ENCODE peak calls at places on chromosomes 13 and 19, in seven cellular contexts. One of them, this sample, is unnamed.

GRCh38 chr13:91203430-91203829 is 144.1 kb upstream of the MIR17HG start:
- DNase-seq in GM13977: no peak
- DNase-seq in nephron progenitor cell: no peak
- DNase-seq in CD4-positive, CD25-positive, alpha-beta regulatory T cell: no peak
- DNase-seq in progenitor cell of endocrine pancreas: no peak
- DNase-seq in brain pericyte: no peak
- DNase-seq in NCI-H2171 treated with DMSO at 0.1 percent for 48 hours: no peak
- DNase-seq in this sample: no peak

GRCh38 chr19:33225458-33225925 is at the start of gene SLC7A10:
- DNase-seq in CD4-positive, CD25-positive, alpha-beta regulatory T cell: no peak
- DNase-seq in nephron progenitor cell: peak
- DNase-seq in brain pericyte: no peak
- DNase-seq in progenitor cell of endocrine pancreas: no peak
- DNase-seq in NCI-H2171 treated with DMSO at 0.1 percent for 48 hours: no peak
- DNase-seq in GM13977: no peak
- DNase-seq in this sample: no peak

GRCh38 chr13:44801990-44802389 is 187.3 kb downstream of the NUFIP1 start:
- DNase-seq in CD4-positive, CD25-positive, alpha-beta regulatory T cell: no peak
- DNase-seq in nephron progenitor cell: no peak
- DNase-seq in NCI-H2171 treated with DMSO at 0.1 percent for 48 hours: no peak
- DNase-seq in GM13977: no peak
- DNase-seq in progenitor cell of endocrine pancreas: no peak
- DNase-seq in brain pericyte: no peak
- DNase-seq in this sample: no peak

GRCh38 chr13:112658807-112659206 is 31.0 kb upstream of the ATP11A start:
- DNase-seq in CD4-positive, CD25-positive, alpha-beta regulatory T cell: no peak
- DNase-seq in brain pericyte: no peak
- DNase-seq in nephron progenitor cell: no peak
- DNase-seq in NCI-H2171 treated with DMSO at 0.1 percent for 48 hours: no peak
- DNase-seq in GM13977: no peak
- DNase-seq in progenitor cell of endocrine pancreas: no peak
- DNase-seq in this sample: no peak

GRCh38 chr13:75458696-75459422 is 23.1 kb downstream of the TBC1D4 start:
- DNase-seq in progenitor cell of endocrine pancreas: no peak
- DNase-seq in CD4-positive, CD25-positive, alpha-beta regulatory T cell: no peak
- DNase-seq in brain pericyte: no peak
- DNase-seq in GM13977: peak
- DNase-seq in NCI-H2171 treated with DMSO at 0.1 percent for 48 hours: peak
- DNase-seq in nephron progenitor cell: no peak
- DNase-seq in this sample: no peak

GRCh38 chr13:30257433-30258099 is 49.8 kb downstream of the KATNAL1 start:
- DNase-seq in brain pericyte: peak
- DNase-seq in progenitor cell of endocrine pancreas: no peak
- DNase-seq in NCI-H2171 treated with DMSO at 0.1 percent for 48 hours: no peak
- DNase-seq in CD4-positive, CD25-positive, alpha-beta regulatory T cell: no peak
- DNase-seq in nephron progenitor cell: peak
- DNase-seq in GM13977: peak
- DNase-seq in this sample: no peak

GRCh38 chr19:3482507-3483225 is 575 bp downstream of the SMIM44 start:
- DNase-seq in GM13977: no peak
- DNase-seq in CD4-positive, CD25-positive, alpha-beta regulatory T cell: no peak
- DNase-seq in nephron progenitor cell: no peak
- DNase-seq in progenitor cell of endocrine pancreas: no peak
- DNase-seq in NCI-H2171 treated with DMSO at 0.1 percent for 48 hours: no peak
- DNase-seq in brain pericyte: no peak
- DNase-seq in this sample: no peak

GRCh38 chr13:40770609-40770933 is 419 bp downstream of the MRPS31 start:
- DNase-seq in nephron progenitor cell: no peak
- DNase-seq in NCI-H2171 treated with DMSO at 0.1 percent for 48 hours: no peak
- DNase-seq in CD4-positive, CD25-positive, alpha-beta regulatory T cell: no peak
- DNase-seq in GM13977: no peak
- DNase-seq in progenitor cell of endocrine pancreas: no peak
- DNase-seq in brain pericyte: no peak
- DNase-seq in this sample: no peak

GRCh38 chr19:40006273-40006691 is 9.4 kb downstream of the ZNF546 start:
- DNase-seq in nephron progenitor cell: no peak
- DNase-seq in GM13977: no peak
- DNase-seq in CD4-positive, CD25-positive, alpha-beta regulatory T cell: no peak
- DNase-seq in progenitor cell of endocrine pancreas: no peak
- DNase-seq in brain pericyte: no peak
- DNase-seq in NCI-H2171 treated with DMSO at 0.1 percent for 48 hours: no peak
- DNase-seq in this sample: no peak

GRCh38 chr13:44818428-44818827 is 170.8 kb downstream of the NUFIP1 start:
- DNase-seq in nephron progenitor cell: no peak
- DNase-seq in NCI-H2171 treated with DMSO at 0.1 percent for 48 hours: no peak
- DNase-seq in CD4-positive, CD25-positive, alpha-beta regulatory T cell: no peak
- DNase-seq in brain pericyte: no peak
- DNase-seq in progenitor cell of endocrine pancreas: no peak
- DNase-seq in GM13977: no peak
- DNase-seq in this sample: no peak

GRCh38 chr19:42295831-42296525 is 6.0 kb upstream of the PRR19 start:
- DNase-seq in progenitor cell of endocrine pancreas: peak
- DNase-seq in brain pericyte: no peak
- DNase-seq in CD4-positive, CD25-positive, alpha-beta regulatory T cell: peak
- DNase-seq in nephron progenitor cell: peak
- DNase-seq in GM13977: peak
- DNase-seq in NCI-H2171 treated with DMSO at 0.1 percent for 48 hours: peak
- DNase-seq in this sample: peak

GRCh38 chr13:21673592-21674270 is 2.9 kb downstream of the FGF9 start:
- DNase-seq in nephron progenitor cell: peak
- DNase-seq in CD4-positive, CD25-positive, alpha-beta regulatory T cell: no peak
- DNase-seq in NCI-H2171 treated with DMSO at 0.1 percent for 48 hours: no peak
- DNase-seq in GM13977: peak
- DNase-seq in brain pericyte: no peak
- DNase-seq in progenitor cell of endocrine pancreas: peak
- DNase-seq in this sample: no peak

GRCh38 chr19:5289060-5289990 is 51.3 kb downstream of the PTPRS start:
- DNase-seq in CD4-positive, CD25-positive, alpha-beta regulatory T cell: no peak
- DNase-seq in nephron progenitor cell: no peak
- DNase-seq in progenitor cell of endocrine pancreas: no peak
- DNase-seq in brain pericyte: no peak
- DNase-seq in NCI-H2171 treated with DMSO at 0.1 percent for 48 hours: no peak
- DNase-seq in GM13977: no peak
- DNase-seq in this sample: no peak

GRCh38 chr19:47273313-47274070 is 1.2 kb upstream of the INAFM1 start:
- DNase-seq in nephron progenitor cell: peak
- DNase-seq in CD4-positive, CD25-positive, alpha-beta regulatory T cell: peak
- DNase-seq in brain pericyte: peak
- DNase-seq in NCI-H2171 treated with DMSO at 0.1 percent for 48 hours: peak
- DNase-seq in progenitor cell of endocrine pancreas: peak
- DNase-seq in GM13977: peak
- DNase-seq in this sample: peak

GRCh38 chr19:19637523-19638251 is 5.8 kb downstream of the GMIP start:
- DNase-seq in NCI-H2171 treated with DMSO at 0.1 percent for 48 hours: no peak
- DNase-seq in CD4-positive, CD25-positive, alpha-beta regulatory T cell: no peak
- DNase-seq in brain pericyte: no peak
- DNase-seq in GM13977: no peak
- DNase-seq in nephron progenitor cell: no peak
- DNase-seq in progenitor cell of endocrine pancreas: no peak
- DNase-seq in this sample: no peak

GRCh38 chr19:35608250-35608649 is 4.3 kb upstream of the HAUS5 start:
- DNase-seq in NCI-H2171 treated with DMSO at 0.1 percent for 48 hours: no peak
- DNase-seq in nephron progenitor cell: no peak
- DNase-seq in CD4-positive, CD25-positive, alpha-beta regulatory T cell: no peak
- DNase-seq in progenitor cell of endocrine pancreas: no peak
- DNase-seq in GM13977: no peak
- DNase-seq in brain pericyte: no peak
- DNase-seq in this sample: no peak

GRCh38 chr19:46958542-46958941 is 61.1 kb upstream of the NPAS1 start:
- DNase-seq in brain pericyte: peak
- DNase-seq in NCI-H2171 treated with DMSO at 0.1 percent for 48 hours: no peak
- DNase-seq in nephron progenitor cell: no peak
- DNase-seq in GM13977: no peak
- DNase-seq in CD4-positive, CD25-positive, alpha-beta regulatory T cell: no peak
- DNase-seq in progenitor cell of endocrine pancreas: no peak
- DNase-seq in this sample: no peak

GRCh38 chr13:27131202-27131623 is 40.4 kb downstream of the USP12 start:
- DNase-seq in GM13977: peak
- DNase-seq in progenitor cell of endocrine pancreas: no peak
- DNase-seq in NCI-H2171 treated with DMSO at 0.1 percent for 48 hours: no peak
- DNase-seq in nephron progenitor cell: no peak
- DNase-seq in CD4-positive, CD25-positive, alpha-beta regulatory T cell: peak
- DNase-seq in brain pericyte: no peak
- DNase-seq in this sample: no peak

GRCh38 chr13:98575876-98576214 is 1.1 kb downstream of the STK24 start:
- DNase-seq in CD4-positive, CD25-positive, alpha-beta regulatory T cell: no peak
- DNase-seq in NCI-H2171 treated with DMSO at 0.1 percent for 48 hours: no peak
- DNase-seq in progenitor cell of endocrine pancreas: no peak
- DNase-seq in brain pericyte: no peak
- DNase-seq in nephron progenitor cell: no peak
- DNase-seq in GM13977: no peak
- DNase-seq in this sample: no peak

GRCh38 chr13:24068472-24068871 is 92.0 kb upstream of the SPATA13 start:
- DNase-seq in GM13977: no peak
- DNase-seq in CD4-positive, CD25-positive, alpha-beta regulatory T cell: no peak
- DNase-seq in brain pericyte: no peak
- DNase-seq in NCI-H2171 treated with DMSO at 0.1 percent for 48 hours: no peak
- DNase-seq in nephron progenitor cell: no peak
- DNase-seq in progenitor cell of endocrine pancreas: no peak
- DNase-seq in this sample: no peak

GRCh38 chr13:51645154-51645650 is 60.9 kb downstream of the WDFY2 start:
- DNase-seq in NCI-H2171 treated with DMSO at 0.1 percent for 48 hours: peak
- DNase-seq in GM13977: peak
- DNase-seq in progenitor cell of endocrine pancreas: no peak
- DNase-seq in nephron progenitor cell: no peak
- DNase-seq in brain pericyte: no peak
- DNase-seq in CD4-positive, CD25-positive, alpha-beta regulatory T cell: peak
- DNase-seq in this sample: no peak

GRCh38 chr19:53102701-53103140 is 501 bp downstream of the ZNF160 start:
- DNase-seq in brain pericyte: no peak
- DNase-seq in progenitor cell of endocrine pancreas: peak
- DNase-seq in NCI-H2171 treated with DMSO at 0.1 percent for 48 hours: peak
- DNase-seq in nephron progenitor cell: peak
- DNase-seq in GM13977: peak
- DNase-seq in CD4-positive, CD25-positive, alpha-beta regulatory T cell: no peak
- DNase-seq in this sample: peak

GRCh38 chr19:33368074-33368864 is 5.2 kb upstream of the CEBPG start:
- DNase-seq in nephron progenitor cell: no peak
- DNase-seq in CD4-positive, CD25-positive, alpha-beta regulatory T cell: no peak
- DNase-seq in GM13977: no peak
- DNase-seq in NCI-H2171 treated with DMSO at 0.1 percent for 48 hours: no peak
- DNase-seq in brain pericyte: no peak
- DNase-seq in progenitor cell of endocrine pancreas: no peak
- DNase-seq in this sample: no peak

GRCh38 chr19:48752511-48753365 is at the start of gene FUT1:
- DNase-seq in brain pericyte: no peak
- DNase-seq in GM13977: no peak
- DNase-seq in NCI-H2171 treated with DMSO at 0.1 percent for 48 hours: peak
- DNase-seq in progenitor cell of endocrine pancreas: peak
- DNase-seq in CD4-positive, CD25-positive, alpha-beta regulatory T cell: peak
- DNase-seq in nephron progenitor cell: peak
- DNase-seq in this sample: no peak

GRCh38 chr19:9793051-9793591 is 24.6 kb upstream of the ZNF846 start:
- DNase-seq in progenitor cell of endocrine pancreas: no peak
- DNase-seq in nephron progenitor cell: no peak
- DNase-seq in brain pericyte: no peak
- DNase-seq in GM13977: no peak
- DNase-seq in CD4-positive, CD25-positive, alpha-beta regulatory T cell: peak
- DNase-seq in NCI-H2171 treated with DMSO at 0.1 percent for 48 hours: no peak
- DNase-seq in this sample: no peak

GRCh38 chr13:99977912-99978780 is 3.4 kb upstream of the ZIC2 start:
- DNase-seq in CD4-positive, CD25-positive, alpha-beta regulatory T cell: no peak
- DNase-seq in progenitor cell of endocrine pancreas: no peak
- DNase-seq in brain pericyte: no peak
- DNase-seq in NCI-H2171 treated with DMSO at 0.1 percent for 48 hours: no peak
- DNase-seq in GM13977: no peak
- DNase-seq in nephron progenitor cell: no peak
- DNase-seq in this sample: no peak

GRCh38 chr19:42140125-42140754 is 8.0 kb upstream of the POU2F2 start:
- DNase-seq in CD4-positive, CD25-positive, alpha-beta regulatory T cell: no peak
- DNase-seq in brain pericyte: no peak
- DNase-seq in GM13977: no peak
- DNase-seq in nephron progenitor cell: peak
- DNase-seq in NCI-H2171 treated with DMSO at 0.1 percent for 48 hours: no peak
- DNase-seq in progenitor cell of endocrine pancreas: peak
- DNase-seq in this sample: peak

GRCh38 chr19:47280183-47280797 is 5.6 kb downstream of the INAFM1 start:
- DNase-seq in progenitor cell of endocrine pancreas: no peak
- DNase-seq in GM13977: no peak
- DNase-seq in NCI-H2171 treated with DMSO at 0.1 percent for 48 hours: no peak
- DNase-seq in brain pericyte: no peak
- DNase-seq in nephron progenitor cell: peak
- DNase-seq in CD4-positive, CD25-positive, alpha-beta regulatory T cell: peak
- DNase-seq in this sample: no peak